ENCODE peak calls at places on chromosome 3, in four cellular contexts. G, K, Y and T are unnamed samples.

GRCh38 chr3:144774897-144775296 is 803.3 kb downstream of the DIPK2A start:
- DNase-seq in K (no peak), G (no peak), Y (peak; percentile 68), T (no peak)

GRCh38 chr3:128763967-128764366 is 38.0 kb downstream of the RAB7A start:
- DNase-seq in Y (no peak), K (no peak), G (no peak), T (no peak)

GRCh38 chr3:77348244-77348855 is 308.5 kb downstream of the ROBO2 start:
- DNase-seq in Y (no peak), K (peak; percentile 14), G (no peak), T (peak; percentile 42)

GRCh38 chr3:55609230-55610100 is 122.4 kb upstream of the WNT5A start:
- DNase-seq in G (no peak), Y (no peak), K (no peak), T (no peak)

GRCh38 chr3:42731476-42732195 is 29.0 kb upstream of the HHATL start:
- DNase-seq in Y (no peak), G (no peak), K (no peak), T (no peak)

GRCh38 chr3:117404756-117405155 is 695.2 kb downstream of the TUSC7 start:
- DNase-seq in Y (no peak), G (no peak), K (no peak), T (no peak)

GRCh38 chr3:42728056-42728455 is 25.5 kb upstream of the HHATL start:
- DNase-seq in K (no peak), Y (no peak), G (no peak), T (no peak)

GRCh38 chr3:63934041-63934440 is 21.9 kb upstream of the SCAANT1 start:
- DNase-seq in Y (no peak), G (no peak), K (no peak), T (no peak)

GRCh38 chr3:192887047-192887446 is 30.6 kb downstream of the MB21D2 start:
- DNase-seq in G (peak; percentile 57), K (peak; percentile 93), Y (no peak), T (peak; percentile 92)

GRCh38 chr3:124396397-124396796 is 333.9 kb upstream of the UMPS start:
- DNase-seq in G (no peak), K (no peak), Y (no peak), T (peak; percentile 10)

GRCh38 chr3:11583638-11584046 is 60.1 kb downstream of the VGLL4 start:
- DNase-seq in K (no peak), Y (no peak), G (no peak), T (peak; percentile 65)

GRCh38 chr3:152211655-152212054 is 57.1 kb upstream of the MBNL1 start:
- DNase-seq in K (no peak), Y (no peak), G (no peak), T (no peak)

GRCh38 chr3:52471371-52472238 is 16.2 kb downstream of the NISCH start:
- DNase-seq in G (no peak), Y (no peak), K (peak; percentile 36), T (peak; percentile 61)

GRCh38 chr3:190326930-190327329 is 4.7 kb upstream of the CLDN1 start:
- DNase-seq in Y (peak; percentile 42), G (no peak), K (peak; percentile 74), T (no peak)

GRCh38 chr3:16305121-16305541 is 40.1 kb downstream of the OXNAD1 start:
- DNase-seq in Y (no peak), K (no peak), G (no peak), T (no peak)

GRCh38 chr3:159649951-159650350 is 338.7 kb upstream of the IL12A start:
- DNase-seq in Y (no peak), G (no peak), K (no peak), T (no peak)

GRCh38 chr3:168620854-168621253 is 525.1 kb upstream of the GOLIM4 start:
- DNase-seq in K (peak; percentile 22), Y (no peak), G (peak; percentile 27), T (peak; percentile 23)

GRCh38 chr3:186151077-186151971 is 42.4 kb upstream of the ETV5 start:
- DNase-seq in Y (no peak), G (no peak), K (peak; percentile 8), T (no peak)

GRCh38 chr3:22922317-22922716 is 280.8 kb upstream of the UBE2E2 start:
- DNase-seq in K (peak; percentile 22), Y (no peak), G (no peak), T (peak; percentile 31)

GRCh38 chr3:119368243-119368800 is 74.1 kb downstream of the ARHGAP31 start:
- DNase-seq in K (peak; percentile 67), Y (no peak), G (no peak), T (no peak)

GRCh38 chr3:30141178-30141581 is 465.2 kb upstream of the TGFBR2 start:
- DNase-seq in G (no peak), K (no peak), Y (no peak), T (no peak)

GRCh38 chr3:119294402-119294888 is 262 bp downstream of the ARHGAP31 start:
- DNase-seq in G (no peak), K (no peak), Y (no peak), T (peak; percentile 32)

GRCh38 chr3:50971487-50971924 is 296.8 kb downstream of the DOCK3 start:
- DNase-seq in Y (no peak), K (peak; percentile 51), G (peak; percentile 73), T (peak; percentile 68)

GRCh38 chr3:43817081-43817480 is 126.3 kb downstream of the ABHD5 start:
- DNase-seq in Y (no peak), G (no peak), K (no peak), T (no peak)

GRCh38 chr3:73070675-73071575 is 9.5 kb downstream of the EBLN2 start:
- DNase-seq in G (no peak), K (peak; percentile 75), Y (peak; percentile 77), T (no peak)

GRCh38 chr3:101849714-101850326 is 506 bp downstream of the NFKBIZ start:
- DNase-seq in G (no peak), K (no peak), Y (no peak), T (no peak)

GRCh38 chr3:195095035-195095703 is 175.8 kb downstream of the XXYLT1 start:
- DNase-seq in Y (no peak), G (no peak), K (no peak), T (no peak)

GRCh38 chr3:159762238-159762637 is 226.4 kb upstream of the IL12A start:
- DNase-seq in Y (peak; percentile 20), G (no peak), K (no peak), T (peak; percentile 38)

GRCh38 chr3:154421067-154421466 is 8.9 kb downstream of the GPR149 start:
- DNase-seq in K (no peak), G (no peak), Y (no peak), T (peak; percentile 45)

GRCh38 chr3:111910806-111911205 is 51.7 kb downstream of the PHLDB2 start:
- DNase-seq in G (no peak), K (peak; percentile 69), Y (peak; percentile 86), T (no peak)

GRCh38 chr3:19541284-19541683 is 392.7 kb downstream of the EFHB start:
- DNase-seq in Y (no peak), K (no peak), G (no peak), T (no peak)

GRCh38 chr3:172082269-172082668 is 42.9 kb downstream of the FNDC3B start:
- DNase-seq in K (peak; percentile 91), G (no peak), Y (peak; percentile 97), T (no peak)

GRCh38 chr3:69009559-69010410 is 3.7 kb downstream of the EOGT start:
- DNase-seq in K (peak; percentile 88), G (no peak), Y (peak; percentile 93), T (peak; percentile 59)

GRCh38 chr3:28915711-28916481 is 365.0 kb upstream of the RBMS3 start:
- DNase-seq in G (peak; percentile 26), Y (peak; percentile 23), K (peak; percentile 75), T (peak; percentile 95)

GRCh38 chr3:20080956-20081554 is 40.8 kb downstream of the KAT2B start:
- DNase-seq in K (no peak), Y (no peak), G (no peak), T (peak; percentile 66)

GRCh38 chr3:72280876-72281275 is 495.9 kb upstream of the PROK2 start:
- DNase-seq in K (no peak), Y (no peak), G (no peak), T (no peak)

GRCh38 chr3:23668430-23668904 is 137.3 kb upstream of the UBE2E1 start:
- DNase-seq in K (peak; percentile 89), G (peak; percentile 95), Y (peak; percentile 81), T (peak; percentile 82)

GRCh38 chr3:17478673-17479072 is 263.8 kb downstream of the TBC1D5 start:
- DNase-seq in K (peak; percentile 33), G (peak; percentile 10), Y (peak; percentile 33), T (peak; percentile 91)

GRCh38 chr3:17469520-17469919 is 272.9 kb downstream of the TBC1D5 start:
- DNase-seq in K (peak; percentile 7), G (no peak), Y (no peak), T (peak; percentile 52)

GRCh38 chr3:17469954-17470353 is 272.5 kb downstream of the TBC1D5 start:
- DNase-seq in Y (no peak), K (no peak), G (no peak), T (no peak)

GRCh38 chr3:17473761-17474160 is 268.7 kb downstream of the TBC1D5 start:
- DNase-seq in K (peak; percentile 15), G (no peak), Y (no peak), T (peak; percentile 16)
- TF ChIP-seq CTCF in K (peak; percentile 27), G (peak; percentile 20), Y (no peak), T (no peak)

GRCh38 chr3:57163751-57164150 is 1.4 kb downstream of the IL17RD start:
- DNase-seq in Y (no peak), G (no peak), K (no peak), T (peak; percentile 31)

GRCh38 chr3:57164606-57165573 is at the start of gene IL17RD:
- DNase-seq in K (peak; percentile 73), Y (no peak), G (peak; percentile 58), T (peak; percentile 80)

GRCh38 chr3:57164217-57164605 is 942 bp downstream of the IL17RD start:
- DNase-seq in K (peak; percentile 23), G (no peak), Y (no peak), T (peak; percentile 36)

GRCh38 chr3:57166660-57167059 is 1.5 kb upstream of the IL17RD start:
- DNase-seq in G (no peak), K (no peak), Y (no peak), T (no peak)

GRCh38 chr3:57165637-57166036 is 484 bp upstream of the IL17RD start:
- DNase-seq in Y (no peak), G (no peak), K (no peak), T (no peak)
- H3K4me3 ChIP-seq in Y (no peak overlapping the region), G (peak overlapping the region; percentile 9), K (no peak overlapping the region), T (no peak overlapping the region)

DNA sequence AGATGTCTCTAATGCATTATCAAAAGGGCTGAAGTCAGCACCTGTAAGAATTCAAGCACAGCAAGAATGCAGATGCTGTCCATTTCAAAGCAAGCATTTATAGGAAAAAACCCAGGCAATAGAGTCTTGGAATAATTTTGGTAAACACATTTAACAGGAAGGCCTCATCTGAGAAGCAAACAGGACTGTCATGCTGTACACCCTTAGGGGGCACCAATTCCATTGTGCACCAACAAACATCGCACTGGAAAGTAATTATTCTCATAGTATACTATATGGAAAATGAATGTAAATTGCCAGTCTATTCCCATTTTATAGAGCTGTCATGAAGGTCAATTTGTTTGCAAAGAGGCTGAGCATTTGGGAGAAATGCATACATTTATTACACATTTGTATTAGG is 247.3 kb upstream of the SUCLG2 start:
- DNase-seq in K (no peak), G (no peak), Y (no peak), T (no peak)
- TF ChIP-seq CTCF in K (peak; percentile 5), G (no peak), Y (no peak), T (no peak)

GRCh38 chr3:143769663-143770062 is 78.6 kb downstream of the SLC9A9 start:
- DNase-seq in K (peak; percentile 46), Y (peak; percentile 61), G (no peak), T (peak; percentile 12)
- H3K4me3 ChIP-seq in K (no peak overlapping the region), Y (no peak overlapping the region), G (no peak overlapping the region), T (no peak overlapping the region)

GRCh38 chr3:8482960-8483665 is 18.5 kb upstream of the LMCD1 start:
- DNase-seq in Y (peak; percentile 96), G (no peak), K (peak; percentile 96), T (peak; percentile 83)
- TF ChIP-seq CTCF in Y (no peak), G (no peak), K (no peak), T (no peak)